ENCODE peak calls at places on chromosomes 16 and 17, in nine cellular contexts. G is 8988T; R is smooth muscle cell of the brain vasculature; W is GM10248; T is CD8-positive, alpha-beta memory T cell; S is cardiac fibroblast; X is MCF 10A; K is left kidney; D is thoracic aorta. V is an unnamed sample.

GRCh38 chr17:33039874-33040273 is 48.2 kb downstream of the SPACA3 start:
- DNase-seq in W (no peak), X (peak; percentile 93), D (no peak), T (no peak), G (no peak), R (no peak), S (peak; percentile 68), K (no peak), V (no peak)

GRCh38 chr16:82510041-82510440 is 116.7 kb upstream of the CDH13 start:
- DNase-seq in W (no peak), X (no peak), G (no peak), K (no peak), T (no peak), D (no peak), S (no peak), R (no peak), V (no peak)

GRCh38 chr17:2101448-2102257 is 46.8 kb downstream of the HIC1 start:
- DNase-seq in R (no peak), X (peak; percentile 94), T (no peak), W (no peak), D (no peak), S (no peak), G (no peak), K (no peak), V (no peak)

GRCh38 chr16:66936462-66936861 is 1.1 kb downstream of the CES2 start:
- DNase-seq in W (no peak), G (no peak), X (no peak), K (no peak), S (no peak), T (no peak), R (no peak), D (no peak), V (no peak)

GRCh38 chr17:80327518-80327917 is 66.9 kb downstream of the RNF213 start:
- DNase-seq in D (no peak), X (no peak), K (no peak), W (no peak), S (no peak), T (no peak), G (no peak), R (no peak), V (no peak)

GRCh38 chr17:35074711-35075707 is 11.5 kb upstream of the RFFL start:
- DNase-seq in D (no peak), R (no peak), T (no peak), W (no peak), G (no peak), K (no peak), S (no peak), X (no peak), V (no peak)

GRCh38 chr17:45233423-45233924 is 11.8 kb downstream of the FMNL1 start:
- DNase-seq in X (no peak), D (no peak), K (no peak), G (no peak), W (no peak), S (no peak), R (no peak), T (no peak), V (no peak)

GRCh38 chr17:43832976-43833829 is at the start of gene MPP3:
- DNase-seq in T (peak; percentile 39), R (no peak), W (peak; percentile 40), X (peak; percentile 80), G (peak; percentile 83), K (peak; percentile 95), S (peak; percentile 55), D (no peak), V (no peak)

GRCh38 chr17:34913001-34913400 is 48.3 kb downstream of the CCT6B start:
- DNase-seq in D (no peak), G (no peak), R (no peak), X (no peak), K (no peak), T (no peak), W (no peak), S (no peak), V (peak; percentile 5)

GRCh38 chr16:9334091-9334490 is 242.6 kb downstream of the HAPSTR1 start:
- DNase-seq in K (no peak), S (no peak), G (no peak), R (no peak), W (no peak), T (no peak), X (no peak), D (no peak), V (no peak)

GRCh38 chr17:30586818-30587595 is 109.8 kb downstream of the GOSR1 start:
- DNase-seq in X (peak; percentile 22), R (no peak), W (peak; percentile 33), D (no peak), T (no peak), G (no peak), K (no peak), S (peak; percentile 84), V (no peak)

GRCh38 chr17:57955183-57955952 is at the start of gene CUEDC1:
- DNase-seq in T (peak; percentile 45), W (peak; percentile 83), G (peak; percentile 79), S (peak; percentile 50), D (no peak), R (no peak), K (peak; percentile 87), X (peak; percentile 53), V (no peak)

GRCh38 chr16:9906218-9906617 is 276.0 kb downstream of the GRIN2A start:
- DNase-seq in T (no peak), S (no peak), D (no peak), X (no peak), G (no peak), K (no peak), R (no peak), W (no peak), V (no peak)

GRCh38 chr16:716250-716607 is 1.3 kb downstream of the METRN start:
- DNase-seq in K (peak; percentile 81), S (peak; percentile 50), R (no peak), W (no peak), X (peak; percentile 44), D (no peak), G (no peak), T (no peak), V (no peak)

V was measured in iPS DF 6.9.